ENCODE peak calls at places on chromosomes 2 and 18, in ten cellular contexts. G is tibial artery; L is right atrium auricular region; S is colonic mucosa; Q is breast epithelium; U is CD4-positive, alpha-beta memory T cell; O is PC-9; T is right lobe of liver; Z is aorta; R is heart right ventricle. W is an unnamed sample.
A peak's percentile ranks its signal among the peaks of the same experiment; 100 is the strongest.

GRCh38 chr2:159798376-159798724 is 342 bp upstream of the CD302 start:
- DNase-seq in Q (no peak), R (no peak), S (no peak), T (no peak), G (no peak), L (no peak), Z (no peak), U (no peak), O (no peak), W (no peak)

GRCh38 chr2:191635333-191636234 is 42.4 kb upstream of the NABP1 start:
- DNase-seq in S (no peak), O (peak; percentile 88), U (no peak), L (no peak), Q (no peak), T (no peak), R (no peak), Z (no peak), G (no peak), W (peak; percentile 85)

GRCh38 chr2:27126252-27126710 is 2.7 kb downstream of the ABHD1 start:
- DNase-seq in T (no peak), S (no peak), L (no peak), U (no peak), G (no peak), O (no peak), R (no peak), Q (no peak), Z (no peak), W (no peak)

GRCh38 chr2:209472386-209472832 is 48.6 kb downstream of the MAP2 start:
- DNase-seq in L (no peak), Z (no peak), S (no peak), U (no peak), T (no peak), G (no peak), Q (no peak), O (no peak), R (no peak), W (peak; percentile 68)

GRCh38 chr2:215554689-215555088 is 118.8 kb upstream of the FN1 start:
- DNase-seq in T (no peak), L (no peak), Z (no peak), U (no peak), Q (no peak), S (no peak), R (no peak), G (no peak), O (peak; percentile 46), W (peak; percentile 88)

GRCh38 chr18:69935319-69936190 is 12.1 kb downstream of the CD226 start:
- DNase-seq in L (no peak), Q (no peak), R (no peak), T (no peak), U (peak; percentile 86), G (no peak), Z (no peak), S (no peak), O (no peak), W (no peak)

GRCh38 chr2:241797441-241798080 is 11.4 kb upstream of the NEU4 start:
- DNase-seq in Z (peak; percentile 65), U (no peak), G (peak; percentile 12), L (peak; percentile 44), R (no peak), Q (no peak), T (no peak), S (peak; percentile 67), O (no peak), W (no peak)

GRCh38 chr2:173126819-173127218 is 51.2 kb downstream of the MAP3K20 start:
- DNase-seq in R (no peak), S (no peak), Q (no peak), G (no peak), L (no peak), Z (no peak), U (no peak), T (no peak), O (peak; percentile 32), W (peak; percentile 46)

GRCh38 chr18:9642799-9643445 is 28.6 kb upstream of the PPP4R1 start:
- DNase-seq in G (no peak), Z (no peak), L (no peak), R (no peak), O (peak; percentile 80), S (no peak), T (no peak), Q (no peak), U (no peak), W (peak; percentile 35)

GRCh38 chr2:23425886-23426283 is 40.9 kb downstream of the KLHL29 start:
- DNase-seq in T (no peak), L (peak; percentile 36), Q (no peak), R (no peak), Z (peak; percentile 47), G (no peak), O (peak; percentile 61), U (no peak), S (no peak), W (no peak)

GRCh38 chr2:107777962-107778361 is 48.7 kb upstream of the RGPD4 start:
- DNase-seq in Z (no peak), L (no peak), G (no peak), O (no peak), Q (no peak), R (no peak), S (no peak), T (no peak), U (no peak), W (no peak)

GRCh38 chr2:175976758-175977157 is 25.3 kb downstream of the LNPK start:
- DNase-seq in R (no peak), L (no peak), Z (no peak), G (no peak), U (no peak), Q (no peak), O (no peak), S (no peak), T (no peak), W (peak; percentile 63)

GRCh38 chr2:68100189-68100588 is 37.4 kb upstream of the C1D start:
- DNase-seq in R (no peak), G (no peak), Z (no peak), T (no peak), U (no peak), Q (no peak), L (no peak), S (no peak), O (no peak), W (no peak)

GRCh38 chr2:95022309-95023221 is 2.9 kb upstream of the MAL start:
- DNase-seq in L (no peak), R (peak; percentile 71), O (peak; percentile 65), Z (peak; percentile 85), S (peak; percentile 65), Q (peak; percentile 59), U (peak; percentile 79), T (peak; percentile 65), G (peak; percentile 27), W (peak; percentile 89)

GRCh38 chr2:196331143-196331542 is 159.8 kb upstream of the STK17B start:
- DNase-seq in O (peak; percentile 79), Q (no peak), Z (no peak), L (no peak), G (no peak), T (no peak), R (no peak), S (peak; percentile 39), U (no peak), W (peak; percentile 95)

GRCh38 chr2:65579506-65580235 is 147.3 kb upstream of the SPRED2 start:
- DNase-seq in U (no peak), T (no peak), Z (no peak), O (no peak), Q (no peak), S (no peak), G (no peak), R (no peak), L (peak; percentile 23), W (no peak)

GRCh38 chr2:73232471-73233153 is 427 bp downstream of the PRADC1 start:
- DNase-seq in U (no peak), Q (no peak), G (no peak), T (no peak), O (peak; percentile 42), S (peak; percentile 58), R (no peak), L (no peak), Z (no peak), W (peak; percentile 13)

GRCh38 chr2:32463110-32463509 is 106.3 kb downstream of the BIRC6 start:
- DNase-seq in S (no peak), Z (no peak), O (no peak), L (no peak), U (no peak), Q (no peak), T (no peak), G (no peak), R (no peak), W (no peak)
- H3K36me3 ChIP-seq in S (no peaks in the 10 kb centered on the region), Z (peaks cover 6% of the 10 kb centered on the region), O (peaks cover 24% of the 10 kb centered on the region), L (peaks cover 30% of the 10 kb centered on the region), U (peaks cover 49% of the 10 kb centered on the region), Q (peaks cover 4% of the 10 kb centered on the region), T (peaks cover 16% of the 10 kb centered on the region), G (peaks cover 38% of the 10 kb centered on the region), R (peaks cover 19% of the 10 kb centered on the region), W (peaks cover 29% of the 10 kb centered on the region)

DNA sequence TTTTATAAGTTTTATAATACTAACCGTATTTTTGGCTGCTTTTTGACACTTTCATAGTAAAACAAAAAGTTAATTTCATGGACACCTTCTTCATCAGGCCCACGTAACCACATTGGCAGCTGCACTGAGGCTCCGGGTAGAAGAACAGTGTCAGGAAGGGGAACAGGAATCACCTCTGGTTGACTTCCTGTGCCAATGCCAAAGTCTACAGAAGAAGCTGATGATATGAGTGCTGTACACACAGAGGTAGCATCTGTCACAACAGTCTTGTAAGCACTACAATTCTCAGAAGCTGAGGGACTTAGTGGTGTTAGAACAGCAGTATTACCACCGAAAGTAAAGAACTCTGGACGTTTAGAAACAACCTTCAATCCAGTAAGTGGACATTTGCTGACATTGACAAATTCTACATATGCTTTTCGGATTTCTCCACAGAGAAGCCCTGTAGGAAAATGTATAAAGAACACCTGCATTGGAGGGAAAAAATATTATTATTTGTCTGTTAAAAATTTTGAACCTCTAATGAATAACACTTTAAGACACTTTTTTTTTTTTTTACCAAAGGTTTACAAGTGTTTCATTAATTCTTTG is 85.3 kb downstream of the TRAPPC8 start:
- DNase-seq in Q (no peak), L (no peak), O (no peak), U (no peak), R (no peak), Z (no peak), G (no peak), T (no peak), S (no peak), W (no peak)
- H3K36me3 ChIP-seq in Q (no peaks in the 10 kb centered on the region), L (peaks cover 50% of the 10 kb centered on the region), O (peaks cover 5% of the 10 kb centered on the region), U (peaks cover 24% of the 10 kb centered on the region), R (peaks cover 5% of the 10 kb centered on the region), Z (peaks cover 2% of the 10 kb centered on the region), G (peaks cover 72% of the 10 kb centered on the region), T (peaks cover 20% of the 10 kb centered on the region), S (no peaks in the 10 kb centered on the region), W (no peaks in the 10 kb centered on the region)

GRCh38 chr18:67500512-67500911 is 16.0 kb downstream of the DSEL start:
- DNase-seq in L (no peak), U (no peak), T (no peak), R (no peak), Z (no peak), S (no peak), G (no peak), O (no peak), Q (no peak), W (no peak)
- H3K36me3 ChIP-seq in L (no peaks in the 10 kb centered on the region), U (no peaks in the 10 kb centered on the region), T (no peaks in the 10 kb centered on the region), R (no peaks in the 10 kb centered on the region), Z (no peaks in the 10 kb centered on the region), S (no peaks in the 10 kb centered on the region), G (no peaks in the 10 kb centered on the region), O (no peaks in the 10 kb centered on the region), Q (no peaks in the 10 kb centered on the region), W (no peaks in the 10 kb centered on the region)

DNA sequence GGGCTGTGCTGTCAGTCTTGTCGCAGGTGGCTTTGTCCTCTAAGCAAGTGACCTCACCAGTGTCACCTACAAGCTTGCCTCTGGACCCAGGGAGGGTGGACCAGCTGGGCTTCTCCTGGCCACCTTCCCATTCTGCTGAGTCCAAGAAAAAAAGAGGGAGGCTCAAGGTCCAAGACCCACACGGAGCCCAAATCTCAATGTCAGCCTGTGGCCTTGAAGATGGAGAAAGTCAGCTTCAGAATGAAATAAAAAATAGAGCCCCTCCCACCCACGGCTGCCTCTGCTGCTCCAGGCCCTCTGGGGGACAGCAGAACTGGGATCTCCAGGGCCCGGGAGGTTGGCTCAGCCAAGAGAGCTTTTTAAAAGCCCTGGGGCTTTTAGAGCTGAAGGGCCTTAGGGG is 145.9 kb downstream of the TNS1 start:
- DNase-seq in T (no peak), Q (no peak), O (no peak), G (no peak), S (no peak), R (no peak), U (no peak), Z (peak; percentile 66), L (no peak), W (no peak)
- H3K36me3 ChIP-seq in T (peaks cover 37% of the 10 kb centered on the region), Q (no peaks in the 10 kb centered on the region), O (no peaks in the 10 kb centered on the region), G (peaks cover 87% of the 10 kb centered on the region), S (no peaks in the 10 kb centered on the region), R (peaks cover 36% of the 10 kb centered on the region), U (no peaks in the 10 kb centered on the region), Z (peaks cover 2% of the 10 kb centered on the region), L (peaks cover 76% of the 10 kb centered on the region), W (no peaks in the 10 kb centered on the region)